ENCODE peak calls at places on chromosomes 4 and X, in six cellular contexts. B, W, L, Z, T and M are unnamed samples.
A peak's percentile ranks its signal among the peaks of the same experiment; 100 is the strongest.

GRCh38 chrX:30876367-30876766 is 12.7 kb downstream of the TAB3 start:
- DNase-seq in Z (no peak), W (no peak), T (no peak), L (peak; percentile 25), B (no peak), M (no peak)

GRCh38 chr4:68021185-68021584 is 57.9 kb upstream of the TMPRSS11A start:
- DNase-seq in W (no peak), B (no peak), Z (peak; percentile 2), T (no peak), L (no peak), M (no peak)

GRCh38 chr4:39255266-39255665 is 72.9 kb downstream of the WDR19 start:
- DNase-seq in Z (peak; percentile 21), B (no peak), W (no peak), L (peak; percentile 7), T (no peak), M (no peak)

GRCh38 chr4:70575964-70576363 is 16.1 kb upstream of the AMBN start:
- DNase-seq in W (no peak), Z (no peak), T (no peak), B (no peak), L (no peak), M (no peak)

GRCh38 chrX:140505421-140506337 is 810 bp upstream of the SOX3 start:
- DNase-seq in Z (no peak), T (no peak), B (no peak), W (peak; percentile 22), L (no peak), M (no peak)

GRCh38 chr4:124753941-124754581 is 41.5 kb upstream of the ANKRD50 start:
- DNase-seq in B (no peak), L (peak; percentile 6), T (no peak), W (no peak), Z (no peak), M (no peak)

GRCh38 chrX:23803931-23804381 is 21.0 kb downstream of the SAT1 start:
- DNase-seq in B (no peak), L (peak; percentile 70), Z (no peak), W (no peak), T (no peak), M (no peak)

GRCh38 chr4:81030061-81030616 is 369 bp upstream of the BMP3 start:
- DNase-seq in W (no peak), Z (no peak), T (no peak), L (no peak), B (no peak), M (no peak)

GRCh38 chr4:137934921-137935320 is 307.2 kb downstream of the SLC7A11 start:
- DNase-seq in T (no peak), W (no peak), B (no peak), Z (no peak), L (no peak), M (no peak)

GRCh38 chr4:150310159-150310895 is 232.1 kb downstream of the DCLK2 start:
- DNase-seq in L (no peak), T (no peak), W (no peak), B (no peak), Z (no peak), M (no peak)

GRCh38 chr4:121053601-121054143 is 18.7 kb downstream of the NDNF start:
- DNase-seq in B (no peak), T (no peak), L (no peak), Z (no peak), W (no peak), M (no peak)

GRCh38 chr4:98657531-98658286 is 702 bp downstream of the TSPAN5 start:
- DNase-seq in L (no peak), T (no peak), W (peak; percentile 87), B (no peak), Z (peak; percentile 8), M (no peak)

GRCh38 chrX:63128509-63128908 is 222.6 kb downstream of the SPIN4 start:
- DNase-seq in B (no peak), T (peak; percentile 53), Z (peak; percentile 23), W (peak; percentile 1), L (peak; percentile 11), M (no peak)

GRCh38 chr4:5821665-5822358 is 71.1 kb downstream of the CRMP1 start:
- DNase-seq in W (peak; percentile 68), T (no peak), Z (peak; percentile 58), L (no peak), B (peak; percentile 38), M (no peak)

GRCh38 chr4:170672571-170672970 is 582.8 kb upstream of the AADAT start:
- DNase-seq in W (no peak), B (no peak), T (no peak), Z (no peak), L (no peak), M (no peak)

GRCh38 chr4:108644237-108644636 is 6.2 kb upstream of the OSTC start:
- DNase-seq in W (no peak), T (no peak), B (no peak), L (no peak), Z (no peak), M (no peak)

DNA sequence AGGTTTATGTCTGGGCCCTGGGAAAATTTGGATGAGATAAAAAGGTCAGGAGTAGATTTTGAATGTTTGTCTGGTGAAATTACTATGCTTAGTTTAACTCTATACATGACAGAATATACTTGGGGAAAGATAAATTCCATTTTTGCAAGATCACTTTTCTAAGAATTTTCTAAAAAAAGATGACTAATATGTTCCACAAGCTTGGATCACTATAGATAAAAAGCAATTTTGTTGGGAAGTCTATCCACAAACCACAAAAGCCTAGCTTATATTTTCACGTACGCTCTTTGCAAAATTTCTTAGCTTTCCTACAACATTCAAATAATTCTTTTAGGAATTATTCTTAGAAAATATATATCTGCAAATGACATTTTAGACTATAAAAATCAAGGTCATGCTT is 20.6 kb upstream of the COQ2 start:
- DNase-seq in B (no peak), T (no peak), W (no peak), L (no peak), Z (no peak), M (no peak)
- TF ChIP-seq GABPA in B (no peak), T (no peak), W (no peak), L (no peak), Z (no peak), M (no peak)

GRCh38 chr4:178339769-178340168 is 897.5 kb upstream of the AGA start:
- DNase-seq in W (no peak), Z (no peak), T (no peak), B (no peak), L (no peak), M (no peak)

DNA sequence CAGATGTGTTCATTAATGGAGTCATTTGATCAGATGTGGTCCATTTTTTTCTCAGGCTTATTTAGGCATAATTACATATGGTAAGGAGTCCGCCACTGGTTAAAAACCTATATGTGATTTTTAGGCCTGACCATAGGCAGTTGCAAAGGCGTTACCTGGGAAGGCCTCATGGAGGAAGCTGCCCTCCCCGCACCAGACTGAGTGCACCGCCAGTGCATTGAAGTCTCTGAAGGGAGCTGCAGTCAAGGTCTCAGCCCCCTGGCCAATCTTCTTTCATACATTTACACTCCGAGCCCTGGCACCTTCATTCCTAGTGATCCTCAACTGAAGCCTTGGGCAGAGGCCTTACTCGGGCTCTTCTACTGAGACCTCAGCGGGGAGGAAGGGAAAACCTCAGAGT is 898.2 kb upstream of the AGA start:
- DNase-seq in T (no peak), Z (no peak), B (no peak), L (no peak), W (no peak), M (no peak)
- TF ChIP-seq GABPA in T (no peak), Z (no peak), B (no peak), L (no peak), W (no peak), M (no peak)

GRCh38 chrX:47184486-47184885 is 9.1 kb upstream of the UBA1 start:
- DNase-seq in B (no peak), W (no peak), T (no peak), Z (no peak), L (no peak), M (no peak)

GRCh38 chrX:47187106-47187677 is 6.4 kb upstream of the UBA1 start:
- DNase-seq in B (no peak), W (no peak), T (no peak), Z (no peak), L (no peak), M (no peak)

GRCh38 chrX:47186096-47186740 is 7.4 kb upstream of the UBA1 start:
- DNase-seq in Z (no peak), B (no peak), L (no peak), T (no peak), W (no peak), M (no peak)

GRCh38 chrX:47182106-47182700 is 11.4 kb upstream of the UBA1 start:
- DNase-seq in Z (no peak), W (no peak), L (no peak), B (no peak), T (no peak), M (no peak)

GRCh38 chrX:47185241-47185640 is 8.4 kb upstream of the UBA1 start:
- DNase-seq in T (no peak), B (no peak), L (no peak), Z (no peak), W (no peak), M (no peak)
- TF ChIP-seq GABPA in T (no peak), B (no peak), L (no peak), Z (no peak), W (no peak), M (no peak)

GRCh38 chr4:8266088-8266487 is 3.5 kb upstream of the HTRA3 start:
- DNase-seq in Z (no peak), W (no peak), T (no peak), L (no peak), B (no peak), M (no peak)

GRCh38 chr4:8266508-8266907 is 3.0 kb upstream of the HTRA3 start:
- DNase-seq in L (no peak), Z (no peak), B (no peak), W (no peak), T (no peak), M (no peak)

GRCh38 chr4:8268211-8268610 is 1.3 kb upstream of the HTRA3 start:
- DNase-seq in L (no peak), W (no peak), T (no peak), B (no peak), Z (no peak), M (no peak)

GRCh38 chr4:8265171-8265929 is 4.2 kb upstream of the HTRA3 start:
- DNase-seq in Z (no peak), L (no peak), W (no peak), T (no peak), B (no peak), M (no peak)

GRCh38 chr4:8267077-8267476 is 2.5 kb upstream of the HTRA3 start:
- DNase-seq in T (no peak), W (peak; percentile 73), Z (peak; percentile 71), B (peak; percentile 54), L (peak; percentile 52), M (no peak)
- TF ChIP-seq GABPA in T (no peak), W (no peak), Z (no peak), B (no peak), L (no peak), M (no peak)

DNA sequence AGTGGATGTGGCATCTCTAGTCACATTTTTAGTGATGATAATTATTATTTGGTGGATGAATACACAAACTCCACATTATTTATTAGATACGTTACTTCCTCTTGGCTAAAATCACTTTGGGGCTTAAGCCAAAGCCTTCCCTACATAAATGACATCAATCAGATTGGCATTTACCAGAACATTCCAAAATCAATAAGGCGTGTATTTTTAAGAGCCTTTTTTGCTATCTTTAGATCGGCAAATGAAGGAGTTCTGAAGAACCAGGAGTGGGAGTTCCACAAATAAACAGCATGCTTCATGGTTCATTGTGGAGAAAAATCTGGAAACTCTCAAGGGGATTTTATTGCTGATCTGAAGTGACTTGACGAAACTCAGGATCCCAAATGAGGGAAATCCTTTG is 89.7 kb downstream of the AMELX start:
- DNase-seq in B (no peak), T (no peak), W (no peak), L (no peak), Z (no peak), M (no peak)
- TF ChIP-seq GABPA in B (no peak), T (no peak), W (no peak), L (no peak), Z (no peak), M (no peak)